ENCODE peak calls at places on chromosomes 13 and 19, in nine cellular contexts. F, N, Z, U, W, A, O, J and D are unnamed samples. For H3K4me1, the result is how much of the 10 kb centered on the place peaks cover.

GRCh38 chr19:4474504-4475136 is 2.5 kb downstream of the HDGFL2 start:
- DNase-seq in W (no peak), F (no peak), J (peak), Z (no peak), A (peak), N (no peak), O (no peak), U (no peak), D (no peak)

GRCh38 chr19:38251564-38252051 is 4.6 kb downstream of the PPP1R14A start:
- DNase-seq in O (no peak), U (no peak), F (no peak), N (peak), W (no peak), A (no peak), J (no peak), Z (peak), D (no peak)

GRCh38 chr13:51541809-51542258 is 42.4 kb upstream of the WDFY2 start:
- DNase-seq in O (no peak), Z (no peak), F (no peak), U (no peak), J (no peak), W (no peak), N (no peak), A (no peak), D (no peak)

GRCh38 chr19:3687774-3688706 is 12.2 kb downstream of the PIP5K1C start:
- DNase-seq in N (no peak), F (no peak), U (no peak), Z (no peak), O (peak), A (peak), J (no peak), W (no peak), D (peak)

GRCh38 chr13:34867590-34867989 is 74.5 kb upstream of the NBEA start:
- DNase-seq in O (no peak), Z (no peak), J (no peak), A (no peak), F (no peak), W (no peak), N (no peak), U (no peak), D (no peak)

GRCh38 chr13:21884299-21884878 is 213.5 kb downstream of the FGF9 start:
- DNase-seq in F (no peak), N (no peak), U (no peak), W (no peak), A (no peak), O (no peak), J (no peak), Z (no peak), D (no peak)

GRCh38 chr13:99811067-99811715 is 160.4 kb downstream of the ZIC5 start:
- DNase-seq in J (no peak), W (no peak), Z (no peak), O (no peak), F (no peak), N (no peak), A (no peak), U (no peak), D (no peak)

GRCh38 chr19:38273499-38273898 is 9.1 kb downstream of the SPINT2 start:
- DNase-seq in J (no peak), W (no peak), F (no peak), O (no peak), A (no peak), U (no peak), Z (no peak), N (no peak), D (no peak)

GRCh38 chr13:99619207-99619606 is 117.9 kb downstream of the TM9SF2 start:
- DNase-seq in Z (no peak), O (no peak), J (no peak), U (no peak), W (no peak), F (no peak), N (no peak), A (no peak), D (no peak)

GRCh38 chr13:33150146-33150545 is 133.9 kb downstream of the KL start:
- DNase-seq in F (no peak), W (no peak), Z (no peak), N (no peak), J (no peak), U (no peak), A (no peak), O (no peak), D (no peak)

GRCh38 chr19:37988758-37989635 is 82.0 kb downstream of the SIPA1L3 start:
- DNase-seq in A (no peak), O (no peak), U (no peak), N (no peak), W (no peak), Z (no peak), F (no peak), J (no peak), D (no peak)

GRCh38 chr13:110853235-110853721 is 61.6 kb downstream of the ANKRD10 start:
- DNase-seq in N (no peak), W (peak), U (no peak), F (no peak), O (no peak), Z (no peak), A (no peak), J (no peak), D (no peak)
- H3K4me3 ChIP-seq in N (no peak), W (no peak), U (no peak), F (no peak), O (no peak), Z (peak), A (no peak), J (no peak), D (no peak)

DNA sequence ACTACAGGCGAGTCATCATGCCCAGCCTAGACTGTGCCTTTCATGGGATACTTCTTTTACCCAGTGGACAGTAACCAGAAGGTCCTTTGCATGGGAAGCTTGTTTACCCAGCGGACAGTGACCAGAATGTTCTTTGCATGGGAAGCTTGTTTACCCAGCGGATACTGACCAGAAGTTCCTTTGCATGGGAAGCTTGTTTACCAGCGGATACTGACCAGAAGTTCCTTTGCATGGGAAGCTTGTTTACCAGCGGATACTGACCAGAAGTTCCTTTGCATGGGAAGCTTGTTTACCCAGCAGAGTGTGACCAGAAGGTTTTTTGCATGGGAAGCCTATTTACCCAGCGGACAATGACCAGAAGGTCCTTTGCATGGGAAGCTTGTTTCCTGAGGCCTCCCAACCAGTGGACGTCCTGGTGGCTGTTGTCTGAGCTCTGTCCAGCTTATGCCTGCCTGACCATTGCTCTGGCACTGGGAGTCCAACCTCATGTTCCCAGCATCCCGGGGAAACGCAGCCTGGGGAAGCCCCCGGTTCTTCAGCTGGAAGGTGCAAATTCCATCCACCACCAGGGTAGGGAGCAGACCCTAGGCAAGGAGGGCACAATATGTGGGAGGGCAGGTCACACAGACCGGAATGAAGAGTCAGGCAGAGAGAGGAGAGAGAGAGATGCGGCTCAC is 41.6 kb upstream of the PDCD5 start:
- DNase-seq in A (no peak), F (no peak), Z (no peak), J (no peak), U (no peak), N (no peak), O (no peak), W (no peak), D (no peak)
- H3K4me1 ChIP-seq in A (under half), F (under half), Z (under half), J (under half), U (under half), N (under half), O (under half), W (under half), D (under half)

DNA sequence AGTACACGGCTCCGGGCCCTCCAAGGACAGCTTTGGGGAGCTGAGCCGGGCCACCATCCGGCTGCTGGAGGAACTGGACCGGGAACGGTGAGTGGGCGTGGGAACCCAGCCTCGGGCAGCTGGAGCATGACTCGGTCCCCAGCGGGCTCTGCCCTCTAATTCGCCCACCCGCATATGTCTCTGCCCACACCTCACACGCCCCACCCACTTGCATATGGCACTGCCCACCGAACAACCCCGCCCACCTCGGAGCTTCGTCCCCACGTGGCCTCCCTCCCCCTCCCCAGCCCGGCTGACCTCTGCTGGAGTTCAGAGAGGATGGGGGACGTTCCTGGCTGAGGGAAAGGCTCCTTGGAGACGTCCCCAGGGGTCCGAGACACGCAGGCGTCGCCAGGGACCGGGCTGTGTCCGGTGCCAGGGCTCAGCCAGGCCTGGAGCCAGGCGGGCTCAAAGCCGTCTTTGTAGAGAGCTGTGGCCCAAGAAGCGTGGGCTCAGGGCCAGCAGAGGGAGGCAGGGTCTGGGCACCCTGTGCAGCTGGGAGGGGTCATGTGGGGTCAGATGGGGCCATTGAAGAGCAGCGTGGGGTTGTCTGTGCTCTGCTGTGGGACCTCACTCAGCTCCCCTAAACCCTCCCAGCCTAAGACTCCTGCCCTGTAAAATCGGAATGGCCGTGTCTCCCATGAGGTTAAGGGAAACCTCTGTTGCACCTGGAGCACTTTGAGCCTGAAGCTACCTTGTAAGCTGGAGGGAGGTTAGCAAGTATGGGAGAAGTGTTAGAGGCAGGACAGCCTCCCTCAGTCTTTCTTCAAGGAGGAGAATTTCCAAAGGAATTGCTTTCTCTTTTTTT is 3.8 kb downstream of the APC2 start:
- DNase-seq in A (no peak), U (no peak), N (no peak), J (no peak), Z (peak), F (no peak), W (no peak), O (no peak), D (no peak)
- H3K4me3 ChIP-seq in A (no peak), U (no peak), N (no peak), J (no peak), Z (no peak), F (peak), W (no peak), O (no peak), D (no peak)

DNA sequence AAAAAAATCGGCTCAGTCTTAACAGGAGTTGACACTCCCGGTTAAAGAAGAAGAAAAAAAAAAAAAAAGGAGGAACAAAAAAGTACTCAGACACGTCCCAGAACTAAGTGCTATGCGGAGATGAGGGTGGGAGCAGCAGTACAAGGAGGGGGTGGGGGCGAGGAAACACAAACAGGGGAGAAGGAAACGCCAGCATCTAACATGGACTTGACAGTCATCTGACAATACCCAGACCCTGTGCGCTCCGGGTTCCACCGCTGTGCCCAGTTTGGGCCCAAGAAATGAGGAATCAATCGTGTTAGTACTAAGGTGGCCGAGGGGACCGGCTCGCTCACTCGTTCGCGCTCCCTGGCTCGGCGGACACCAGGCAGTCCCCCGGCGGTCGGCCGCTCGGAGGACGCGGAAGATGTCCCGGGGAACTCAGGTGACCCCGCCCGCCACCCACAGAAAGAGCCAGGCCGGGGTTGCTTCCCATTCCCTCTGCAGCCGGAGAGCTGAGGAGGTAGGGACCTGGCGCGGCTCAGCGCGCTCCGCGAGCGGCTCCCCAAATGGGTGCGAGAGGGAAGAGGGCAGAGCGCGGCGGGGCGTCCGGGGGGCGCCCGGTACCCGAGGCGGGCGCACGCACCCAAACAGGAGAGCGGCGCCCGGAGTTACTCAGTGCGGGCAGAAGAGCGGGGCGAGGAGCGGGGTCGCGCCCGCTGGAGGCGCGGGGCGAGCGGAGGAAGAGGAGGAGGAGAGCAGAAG is 648 bp downstream of the TSHZ3 start:
- DNase-seq in W (no peak), U (no peak), J (no peak), Z (no peak), A (peak), O (no peak), N (no peak), F (no peak), D (no peak)
- H3K4me1 ChIP-seq in W (under half), U (under half), J (under half), Z (under half), A (under half), O (under half), N (under half), F (under half), D (under half)

DNA sequence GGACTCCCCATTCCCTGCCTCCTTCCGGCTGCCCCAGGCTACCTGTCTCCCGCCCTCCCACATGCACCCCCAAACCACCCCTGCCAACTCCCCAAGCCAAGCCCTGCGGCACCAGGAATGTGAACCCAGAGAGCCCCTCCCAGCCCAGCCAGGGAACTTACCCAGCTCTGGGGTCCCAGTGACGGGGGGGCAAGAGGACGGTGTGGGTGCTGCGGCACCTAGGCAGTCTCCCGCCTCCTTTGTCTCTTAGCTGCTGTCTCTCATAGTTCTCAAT is 558 bp downstream of the PLEKHA4 start:
- DNase-seq in F (no peak), U (no peak), J (no peak), N (no peak), O (no peak), A (no peak), Z (no peak), W (no peak), D (no peak)
- H3K4me3 ChIP-seq in F (peak), U (no peak), J (no peak), N (peak), O (no peak), A (no peak), Z (peak), W (peak), D (no peak)

DNA sequence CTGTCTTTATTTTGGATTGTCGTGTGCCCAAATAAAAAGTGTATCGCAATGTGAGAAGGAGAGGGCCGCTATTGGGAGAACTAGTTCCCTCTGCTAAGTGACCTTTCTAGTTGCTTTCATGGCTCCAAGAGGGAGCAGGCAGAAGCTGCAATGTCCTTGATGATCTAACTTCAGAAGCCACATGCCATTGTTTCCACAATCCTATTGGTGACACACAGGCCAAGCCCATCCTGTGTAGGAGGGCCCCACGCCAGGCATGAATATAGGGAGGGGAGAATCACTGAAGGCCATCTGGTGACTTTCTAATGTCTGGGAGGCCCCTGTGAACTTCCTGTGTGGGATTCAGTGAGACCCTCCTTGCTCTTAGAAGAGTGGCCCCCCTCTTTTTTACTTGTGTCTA is 47.8 kb upstream of the KPNA3 start:
- DNase-seq in O (no peak), W (no peak), Z (no peak), A (no peak), F (no peak), U (no peak), N (no peak), J (no peak), D (no peak)
- H3K4me1 ChIP-seq in O (under half), W (under half), Z (under half), A (under half), F (under half), U (under half), N (under half), J (under half), D (under half)

GRCh38 chr19:13399746-13400145 is 106.5 kb downstream of the CACNA1A start:
- DNase-seq in A (no peak), Z (no peak), W (no peak), J (no peak), O (no peak), N (no peak), U (no peak), F (no peak), D (no peak)
- H3K4me3 ChIP-seq in A (no peak), Z (no peak), W (no peak), J (no peak), O (no peak), N (no peak), U (no peak), F (no peak), D (no peak)